ENCODE peak calls at places on chromosomes 13 and 19, in nine cellular contexts. J, U, T, M, C, K, R, L and B are unnamed samples.
A peak's percentile ranks its signal among the peaks of the same experiment; 100 is the strongest.

GRCh38 chr19:28999733-29000433 is 213.1 kb downstream of the UQCRFS1 start:
- DNase-seq in C (no peak), J (no peak), L (no peak), U (no peak), R (no peak), T (no peak), K (no peak), M (no peak), B (no peak)

GRCh38 chr19:35120492-35120891 is 4.9 kb downstream of the FXYD3 start:
- DNase-seq in R (no peak), C (no peak), M (no peak), T (no peak), J (no peak), U (no peak), K (no peak), L (no peak), B (no peak)

GRCh38 chr13:107376393-107377085 is 808.6 kb upstream of the ARGLU1 start:
- DNase-seq in C (no peak), J (no peak), K (no peak), R (no peak), U (no peak), T (no peak), L (no peak), M (no peak), B (no peak)

GRCh38 chr13:97021241-97021640 is 27.0 kb upstream of the OXGR1 start:
- DNase-seq in L (no peak), M (no peak), R (no peak), C (no peak), T (no peak), K (no peak), U (no peak), J (no peak), B (no peak)

GRCh38 chr19:16581145-16581970 is 9.1 kb upstream of the SLC35E1 start:
- DNase-seq in T (no peak), R (no peak), K (no peak), J (no peak), C (peak; percentile 75), M (no peak), U (no peak), L (no peak), B (no peak)

GRCh38 chr19:33424181-33424580 is 50.7 kb downstream of the CEBPG start:
- DNase-seq in K (no peak), T (no peak), M (no peak), U (no peak), C (no peak), L (no peak), R (no peak), J (no peak), B (no peak)

GRCh38 chr19:48812094-48812929 is 1.5 kb upstream of the BCAT2 start:
- DNase-seq in C (peak; percentile 95), K (peak; percentile 98), T (peak; percentile 95), L (no peak), J (peak; percentile 98), M (peak; percentile 93), R (peak; percentile 37), U (peak; percentile 79), B (peak; percentile 93)

GRCh38 chr19:58511353-58512208 is at the start of gene SLC27A5:
- DNase-seq in C (no peak), M (no peak), L (no peak), J (no peak), K (no peak), T (no peak), U (no peak), R (peak; percentile 91), B (peak; percentile 56)

GRCh38 chr19:50046649-50047503 is 21.1 kb downstream of the ZNF473 start:
- DNase-seq in L (peak; percentile 27), K (no peak), M (peak; percentile 29), J (peak; percentile 70), C (peak; percentile 67), R (peak; percentile 60), U (no peak), T (peak; percentile 85), B (peak; percentile 50)

GRCh38 chr13:48165063-48165462 is 67.9 kb upstream of the ITM2B start:
- DNase-seq in L (no peak), R (no peak), C (no peak), K (no peak), T (no peak), U (no peak), J (no peak), M (no peak), B (no peak)

GRCh38 chr13:32585625-32586021 is 629 bp upstream of the PDS5B start:
- DNase-seq in K (no peak), C (no peak), U (no peak), J (no peak), M (no peak), R (no peak), T (no peak), L (no peak), B (no peak)

DNA sequence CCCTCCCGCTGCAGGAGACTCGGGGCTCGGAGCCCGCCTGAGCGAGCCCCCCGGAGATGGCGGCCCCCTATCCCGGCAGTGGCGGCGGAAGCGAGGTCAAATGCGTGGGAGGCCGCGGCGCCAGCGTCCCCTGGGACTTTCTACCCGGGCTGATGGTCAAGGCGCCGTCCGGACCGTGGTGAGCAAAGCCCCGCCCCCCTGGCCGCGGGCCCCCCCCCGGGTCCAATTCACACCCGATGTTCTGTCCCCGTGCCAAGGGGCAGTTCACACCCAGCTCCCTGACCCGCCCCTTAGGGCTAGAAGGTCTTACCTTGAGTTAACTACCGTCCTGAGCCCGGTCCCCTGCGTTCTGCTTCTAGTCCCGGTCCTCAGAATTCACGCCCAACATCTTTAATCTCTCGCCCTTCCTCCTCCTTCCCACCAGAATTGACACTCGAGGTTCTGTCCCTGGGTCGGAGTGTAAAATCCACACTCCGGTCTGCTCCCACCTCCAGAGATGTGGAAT is 1.4 kb downstream of the NPAS1 start:
- DNase-seq in L (no peak), K (no peak), U (no peak), C (peak; percentile 37), J (no peak), R (no peak), M (no peak), T (no peak), B (no peak)
- TF ChIP-seq POLR2A in L (no peak), K (no peak), U (no peak), C (no peak), J (no peak), R (no peak), M (no peak), T (no peak), B (no peak)

GRCh38 chr19:36489139-36489919 is at the start of gene ZNF566:
- DNase-seq in U (peak; percentile 90), J (peak; percentile 94), T (peak; percentile 95), C (peak; percentile 95), M (peak; percentile 87), R (peak; percentile 96), K (peak; percentile 97), L (peak; percentile 93), B (peak; percentile 92)
- TF ChIP-seq POLR2AphosphoS5 in U (peak; percentile 71), J (peak; percentile 34), T (no peak), C (peak; percentile 30), M (no peak), R (peak; percentile 81), K (peak; percentile 75), L (peak; percentile 35), B (peak; percentile 60)

DNA sequence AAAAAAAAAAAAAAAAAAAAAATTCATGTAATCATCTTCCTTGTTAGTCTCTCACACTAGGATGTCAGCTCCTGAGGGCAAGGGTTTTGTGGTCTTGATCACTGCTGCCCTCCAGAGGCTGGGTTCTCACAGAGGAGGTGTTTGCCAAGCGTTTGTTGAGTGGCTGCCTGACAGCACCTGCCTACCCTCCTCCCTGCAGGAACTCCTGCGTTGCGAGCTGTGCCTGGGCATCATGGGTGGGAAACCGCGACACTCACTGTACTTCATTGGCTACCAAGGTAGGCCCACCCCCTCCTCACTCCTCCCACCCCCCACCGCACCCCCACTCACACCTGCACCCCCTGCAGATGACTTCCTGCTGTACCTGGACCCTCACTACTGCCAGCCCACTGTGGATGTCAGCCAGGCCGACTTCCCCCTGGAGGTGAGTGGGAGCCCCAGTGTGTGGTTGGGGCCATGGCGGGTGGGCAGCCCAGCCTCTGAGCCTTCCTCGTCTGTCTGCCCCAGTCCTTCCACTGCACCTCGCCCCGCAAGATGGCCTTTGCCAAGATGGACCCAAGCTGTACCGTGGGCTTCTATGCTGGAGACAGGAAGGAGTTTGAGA is 8.1 kb downstream of the ATG4D start:
- DNase-seq in R (no peak), K (no peak), L (peak; percentile 33), C (no peak), T (no peak), M (peak; percentile 32), U (no peak), J (no peak), B (peak; percentile 46)
- H3K4me1 ChIP-seq in R (no peaks in the 10 kb centered on the region), K (peaks cover 1% of the 10 kb centered on the region), L (no peaks in the 10 kb centered on the region), C (peaks cover 24% of the 10 kb centered on the region), T (peaks cover 47% of the 10 kb centered on the region), M (no peaks in the 10 kb centered on the region), U (no peaks in the 10 kb centered on the region), J (no peaks in the 10 kb centered on the region), B (peaks cover 3% of the 10 kb centered on the region)

GRCh38 chr19:43527860-43528622 is 1.0 kb upstream of the ETHE1 start:
- DNase-seq in K (no peak), U (no peak), M (no peak), R (no peak), T (no peak), J (peak; percentile 80), C (no peak), L (no peak), B (peak; percentile 51)

GRCh38 chr19:43522929-43523328 is 4.1 kb downstream of the ETHE1 start:
- DNase-seq in C (no peak), M (no peak), J (no peak), L (no peak), K (no peak), U (no peak), R (no peak), T (no peak), B (no peak)

GRCh38 chr19:43526884-43527859 is at the start of gene ETHE1:
- DNase-seq in M (peak; percentile 84), J (peak; percentile 93), R (peak; percentile 44), U (peak; percentile 73), K (no peak), T (peak; percentile 91), L (no peak), C (peak; percentile 87), B (peak; percentile 92)

GRCh38 chr19:43524922-43525835 is 1.8 kb downstream of the ETHE1 start:
- DNase-seq in M (peak; percentile 65), T (peak; percentile 86), K (no peak), U (peak; percentile 62), R (peak; percentile 87), J (peak; percentile 75), C (no peak), L (peak; percentile 57), B (peak; percentile 87)

DNA sequence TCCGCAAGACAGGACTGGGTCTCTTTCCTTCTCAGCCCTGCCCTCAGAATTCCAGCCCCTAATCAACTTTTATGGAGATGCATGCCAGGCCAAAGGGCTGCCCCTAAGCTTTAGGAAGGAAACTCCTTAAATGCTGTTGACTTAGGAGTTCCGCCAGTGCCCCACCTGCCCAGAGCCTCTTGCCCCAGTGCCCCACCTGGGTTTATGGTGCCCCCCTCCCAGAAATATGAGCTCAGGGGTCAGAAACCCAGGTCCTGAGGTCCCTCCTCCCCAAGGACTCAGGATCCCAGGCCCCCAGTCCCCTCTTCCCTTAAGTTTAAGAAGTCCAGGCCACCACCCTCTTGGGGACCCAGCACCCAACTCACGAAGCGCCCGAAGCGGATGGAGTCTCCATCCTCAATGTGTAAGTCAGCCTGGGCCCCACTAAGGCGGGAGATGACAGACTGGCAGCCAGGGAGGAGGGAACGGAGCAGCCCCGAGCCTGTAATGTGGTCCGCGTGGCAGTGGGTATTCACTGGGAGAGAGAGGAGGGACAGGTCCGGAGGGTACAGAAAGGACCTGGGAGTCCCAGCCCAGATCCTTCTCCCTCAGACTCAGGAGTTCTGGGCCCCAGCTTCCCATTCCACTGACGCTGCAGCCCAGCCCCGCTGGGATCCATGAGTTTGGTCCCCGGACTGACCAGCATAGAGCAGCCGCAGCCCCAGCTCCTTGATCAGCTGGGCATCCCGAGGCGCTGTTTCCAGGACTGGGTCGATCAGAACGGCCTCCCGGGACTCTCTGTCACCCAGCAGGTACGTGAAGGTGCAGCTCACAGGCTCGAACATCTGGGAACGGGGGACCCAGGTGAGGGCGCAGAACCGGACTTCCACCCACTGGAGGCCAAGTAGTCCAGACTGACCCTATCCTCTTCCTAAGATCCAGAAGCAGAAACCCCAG is 897 bp downstream of the ETHE1 start:
- DNase-seq in J (no peak), T (peak; percentile 83), L (no peak), M (peak; percentile 38), C (no peak), K (no peak), R (no peak), U (no peak), B (peak; percentile 86)
- TF ChIP-seq POLR2A in J (no peak), T (no peak), L (no peak), M (no peak), C (no peak), K (no peak), R (no peak), U (no peak), B (peak; percentile 31)